ENCODE peak calls at places on chromosomes 2 and 18, in four cellular contexts. C is endothelial cell of umbilical vein, U is IMR-90, I is esophagus squamous epithelium. J is an unnamed sample.

GRCh38 chr18:72542993-72543361 is 1.2 kb downstream of the CBLN2 start:
- DNase-seq in I (no peak), C (peak), U (no peak), J (no peak)

GRCh38 chr18:55781481-55781957 is 193.5 kb upstream of the TCF4 start:
- DNase-seq in I (no peak), U (peak), C (peak), J (no peak)

GRCh38 chr2:141554810-141555209 is 576.0 kb downstream of the LRP1B start:
- DNase-seq in U (peak), C (peak), I (no peak), J (no peak)

GRCh38 chr2:70895249-70895648 is 40.5 kb upstream of the ATP6V1B1 start:
- DNase-seq in U (no peak), I (no peak), C (no peak), J (no peak)

GRCh38 chr2:208265371-208265806 is 666 bp upstream of the PIKFYVE start:
- DNase-seq in C (no peak), U (peak), I (peak), J (no peak)

GRCh38 chr2:86621290-86621943 is 2.2 kb downstream of the RNF103 start:
- DNase-seq in U (peak), C (peak), I (no peak), J (no peak)

GRCh38 chr2:25844089-25844488 is 34.2 kb downstream of the ASXL2 start:
- DNase-seq in C (no peak), I (no peak), U (peak), J (no peak)

GRCh38 chr2:102193074-102193473 is 6.3 kb downstream of the IL1RL2 start:
- DNase-seq in U (peak), C (no peak), I (no peak), J (no peak)

GRCh38 chr2:233165895-233166661 is 85.4 kb upstream of the ATG16L1 start:
- DNase-seq in I (no peak), U (no peak), C (no peak), J (peak)

GRCh38 chr2:68885811-68886075 is 14.5 kb upstream of the BMP10 start:
- DNase-seq in I (no peak), C (no peak), U (no peak), J (no peak)

GRCh38 chr2:207219036-207219435 is 53.3 kb upstream of the KLF7 start:
- DNase-seq in C (no peak), U (no peak), I (no peak), J (no peak)

GRCh38 chr18:31610841-31611240 is 19.2 kb downstream of the TTR start:
- DNase-seq in U (no peak), C (peak), I (no peak), J (no peak)

GRCh38 chr2:160054984-160055725 is 7.3 kb downstream of the PLA2R1 start:
- DNase-seq in I (no peak), U (no peak), C (peak), J (no peak)

GRCh38 chr2:103773884-103774283 is 1012.1 kb downstream of the TMEM182 start:
- DNase-seq in U (no peak), I (no peak), C (no peak), J (no peak)

GRCh38 chr2:230447455-230448451 is 31.8 kb downstream of the SP100 start:
- DNase-seq in I (no peak), C (peak), U (no peak), J (no peak)

GRCh38 chr18:7950380-7951143 is 383.4 kb downstream of the PTPRM start:
- DNase-seq in U (peak), I (no peak), C (peak), J (no peak)

GRCh38 chr2:119144806-119145205 is 13.7 kb downstream of the C1QL2 start:
- DNase-seq in C (no peak), U (no peak), I (no peak), J (no peak)

GRCh38 chr2:228556707-228557106 is 375.2 kb upstream of the SPHKAP start:
- DNase-seq in U (peak), I (no peak), C (no peak), J (no peak)

GRCh38 chr2:15704086-15704787 is 112.6 kb downstream of the DDX1 start:
- DNase-seq in C (peak), U (no peak), I (no peak), J (no peak)

GRCh38 chr2:48332286-48332685 is 197.7 kb upstream of the STON1 start:
- DNase-seq in U (peak), I (no peak), C (peak), J (no peak)

GRCh38 chr2:229775614-229776313 is 61.4 kb upstream of the DNER start:
- DNase-seq in C (no peak), I (no peak), U (peak), J (no peak)

GRCh38 chr2:101047075-101047766 is 45.1 kb downstream of the RPL31 start:
- DNase-seq in I (no peak), C (peak), U (no peak), J (no peak)

GRCh38 chr2:99388892-99389291 is 51.7 kb downstream of the EIF5B start:
- DNase-seq in U (no peak), I (no peak), C (no peak), J (no peak)

GRCh38 chr18:7592305-7593071 is 25.4 kb downstream of the PTPRM start:
- DNase-seq in U (no peak), I (no peak), C (no peak), J (no peak)

GRCh38 chr2:190822038-190822437 is 58.6 kb upstream of the GLS start:
- DNase-seq in C (no peak), I (no peak), U (no peak), J (no peak)

GRCh38 chr2:35114765-35115164 is 1240.8 kb upstream of the CRIM1 start:
- DNase-seq in C (no peak), U (no peak), I (no peak), J (no peak)

GRCh38 chr2:35116151-35116550 is 1239.4 kb upstream of the CRIM1 start:
- DNase-seq in C (no peak), I (no peak), U (no peak), J (no peak)
- H3K27ac ChIP-seq in C (no peak), I (peak), U (no peak), J (no peak)

DNA sequence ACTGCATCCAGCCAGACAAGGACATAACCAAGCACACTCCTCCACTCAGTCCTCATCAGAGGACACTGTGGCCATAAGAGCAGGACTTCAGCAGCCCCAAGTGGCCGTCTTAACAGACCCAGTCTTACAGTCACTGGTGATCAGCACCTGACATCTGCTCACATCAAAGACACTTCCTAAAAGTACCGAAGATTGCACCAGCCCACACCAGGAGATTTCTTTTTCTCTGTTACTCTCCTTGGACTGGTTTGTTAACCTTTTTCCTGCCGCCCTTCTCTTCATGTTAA is 44.1 kb downstream of the MRPS5 start:
- DNase-seq in I (no peak), U (no peak), C (no peak), J (no peak)
- TF ChIP-seq CTCF in I (no peak), U (no peak), C (no peak), J (no peak)

GRCh38 chr18:48783616-48784520 is 166.9 kb downstream of the SMAD7 start:
- DNase-seq in C (no peak), U (no peak), I (no peak), J (no peak)

GRCh38 chr18:48781041-48781989 is 169.4 kb downstream of the SMAD7 start:
- DNase-seq in U (peak), I (no peak), C (peak), J (peak)

GRCh38 chr18:48782381-48782841 is 168.4 kb downstream of the SMAD7 start:
- DNase-seq in U (no peak), C (peak), I (no peak), J (no peak)

GRCh38 chr18:48780151-48781001 is 170.4 kb downstream of the SMAD7 start:
- DNase-seq in I (no peak), C (peak), U (peak), J (no peak)

GRCh38 chr18:48781990-48782368 is 168.8 kb downstream of the SMAD7 start:
- DNase-seq in C (no peak), U (no peak), I (no peak), J (no peak)
- H3K4me3 ChIP-seq in C (no peak), U (no peak), I (no peak), J (no peak)

DNA sequence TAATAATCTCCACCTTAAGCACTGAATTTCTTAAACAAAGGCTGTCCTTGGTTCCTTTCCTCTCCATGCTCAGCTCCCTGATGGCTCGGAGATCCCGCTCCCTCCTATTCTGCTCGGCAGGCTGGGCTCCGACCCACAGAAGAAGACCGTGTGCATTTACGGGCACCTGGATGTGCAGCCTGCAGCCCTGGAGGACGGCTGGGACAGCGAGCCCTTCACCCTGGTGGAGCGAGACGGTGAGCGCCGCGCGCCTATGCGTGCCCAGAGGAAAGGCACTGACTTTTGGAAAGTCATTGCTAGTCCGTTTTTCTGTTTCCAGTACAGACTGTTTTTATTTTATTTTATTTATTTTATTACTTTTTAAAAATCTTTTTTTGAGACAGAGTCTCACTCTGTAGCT is 9.6 kb downstream of the CNDP2 start:
- DNase-seq in I (no peak), U (no peak), C (no peak), J (no peak)
- H3K27ac ChIP-seq in I (no peak), U (no peak), C (no peak), J (no peak)

DNA sequence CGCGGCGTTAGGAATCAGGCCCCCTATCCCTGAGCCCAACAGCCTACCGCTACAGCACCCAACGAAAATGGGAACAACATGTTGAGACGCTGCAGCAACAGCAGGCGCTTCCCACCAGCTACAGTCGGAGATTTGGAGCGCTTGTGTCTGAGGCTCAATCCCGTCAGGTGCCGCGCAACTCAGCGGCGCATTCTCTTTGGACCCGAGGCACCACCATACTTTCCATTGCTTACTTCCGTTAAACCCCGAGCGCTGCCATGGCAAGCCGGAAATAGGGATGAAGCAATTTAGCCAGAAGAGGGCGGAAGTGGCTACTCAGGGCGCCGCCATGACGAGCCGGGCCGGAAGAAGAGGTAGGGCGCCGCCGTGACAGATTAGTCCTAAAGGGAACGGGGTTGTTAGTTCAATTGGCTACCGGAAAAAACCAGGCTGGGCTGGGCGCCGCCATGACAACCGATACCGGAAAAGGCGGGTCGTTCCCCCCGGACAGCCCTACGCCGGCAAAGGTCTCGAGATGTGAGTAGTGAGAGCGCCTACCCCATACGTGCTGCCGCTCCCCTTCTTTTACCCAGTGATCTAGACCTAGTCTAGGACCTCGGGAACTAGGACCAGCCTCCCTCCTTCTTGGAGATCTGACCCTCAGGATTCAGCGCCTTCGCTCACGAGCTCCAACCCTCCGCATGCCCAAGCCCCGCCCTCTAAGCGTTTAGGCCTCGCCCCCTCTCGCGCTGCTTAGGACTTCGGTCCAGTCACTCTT is at the start of gene CHCHD5:
- DNase-seq in I (peak), C (peak), U (peak), J (peak)
- TF ChIP-seq CTCF in I (peak), C (no peak), U (peak), J (peak)

GRCh38 chr18:58135806-58136331 is 91.8 kb downstream of the NEDD4L start:
- DNase-seq in I (no peak), U (peak), C (peak), J (peak)
- H3K4me3 ChIP-seq in I (no peak), U (peak), C (no peak), J (no peak)

GRCh38 chr18:44765451-44765850 is 84.8 kb downstream of the SETBP1 start:
- DNase-seq in U (no peak), C (no peak), I (no peak), J (no peak)
- H3K27ac ChIP-seq in U (no peak), C (no peak), I (peak), J (no peak)